ENCODE peak calls at places on chromosomes 13 and 19, in eight cellular contexts. L, E, U, H, S, O, K and Q are unnamed samples.

GRCh38 chr19:36215276-36216171 is 618 bp downstream of the ZNF146 start:
- DNase-seq in L (peak), E (no peak), U (peak), H (no peak), S (no peak), O (no peak), K (no peak), Q (no peak)

GRCh38 chr19:1085676-1086442 is 9.3 kb downstream of the POLR2E start:
- DNase-seq in L (no peak), E (no peak), U (no peak), H (no peak), S (no peak), O (no peak), K (no peak), Q (no peak)

GRCh38 chr19:46824887-46825730 is 25.5 kb downstream of the AP2S1 start:
- DNase-seq in L (no peak), E (no peak), U (no peak), H (no peak), S (no peak), O (no peak), K (no peak), Q (peak)

GRCh38 chr19:32336259-32337111 is 8.9 kb upstream of the ZNF507 start:
- DNase-seq in L (no peak), E (no peak), U (no peak), H (no peak), S (peak), O (no peak), K (no peak), Q (peak)

GRCh38 chr19:38723606-38724379 is 20.5 kb downstream of the CAPN12 start:
- DNase-seq in L (no peak), E (no peak), U (no peak), H (no peak), S (no peak), O (no peak), K (no peak), Q (no peak)

GRCh38 chr13:95644611-95645052 is at the start of gene DZIP1:
- DNase-seq in L (peak), E (no peak), U (peak), H (peak), S (peak), O (peak), K (peak), Q (peak)

GRCh38 chr13:99361197-99361596 is 54.0 kb upstream of the GPR183 start:
- DNase-seq in L (no peak), E (no peak), U (no peak), H (peak), S (no peak), O (no peak), K (no peak), Q (no peak)

GRCh38 chr13:32669030-32669646 is 82.9 kb downstream of the PDS5B start:
- DNase-seq in L (no peak), E (no peak), U (peak), H (peak), S (no peak), O (peak), K (no peak), Q (peak)

GRCh38 chr13:48769107-48769704 is 115.5 kb downstream of the CYSLTR2 start:
- DNase-seq in L (peak), E (peak), U (peak), H (peak), S (peak), O (peak), K (peak), Q (peak)

GRCh38 chr13:78657699-78658629 is 991 bp downstream of the OBI1 start:
- DNase-seq in L (no peak), E (no peak), U (no peak), H (no peak), S (no peak), O (no peak), K (no peak), Q (peak)